ENCODE peak calls at places on chromosomes 2 and 18, in ten cellular contexts. O is neuronal stem cell; W is dorsolateral prefrontal cortex; Q is mucosa of descending colon; H is nephron progenitor cell; R is ELR; T is effector memory CD4-positive, alpha-beta T cell; Z is activated effector memory CD4-positive, alpha-beta T cell treated with anti-CD3 and anti-CD28 coated beads, Interleukin-2, amount 50 U/mL, for 16 hours; E is mesenteric fat pad; U is endothelial cell of umbilical vein. B is an unnamed sample.

GRCh38 chr18:41457730-41458129 is 497.3 kb upstream of the PIK3C3 start:
- DNase-seq in R (no peak), Z (no peak), Q (no peak), E (no peak), W (no peak), U (no peak), T (no peak), O (no peak), H (no peak), B (no peak)

GRCh38 chr2:228131833-228132232 is 49.7 kb downstream of the SPHKAP start:
- DNase-seq in Z (no peak), O (no peak), Q (no peak), E (no peak), H (no peak), R (peak), U (no peak), W (no peak), T (no peak), B (no peak)

GRCh38 chr2:220882507-220882906 is 689.6 kb downstream of the EPHA4 start:
- DNase-seq in Z (no peak), H (no peak), W (no peak), T (no peak), R (no peak), U (no peak), E (no peak), O (no peak), Q (no peak), B (no peak)

GRCh38 chr2:209973328-209973727 is 29.1 kb upstream of the RPE start:
- DNase-seq in T (no peak), E (no peak), R (no peak), W (no peak), U (no peak), O (no peak), Q (no peak), H (no peak), Z (no peak), B (no peak)

GRCh38 chr2:85902496-85902895 is 13.7 kb upstream of the ST3GAL5 start:
- DNase-seq in W (no peak), T (no peak), R (peak), H (no peak), Z (no peak), U (no peak), E (no peak), Q (no peak), O (no peak), B (no peak)

GRCh38 chr2:42200534-42201227 is 31.5 kb downstream of the EML4 start:
- DNase-seq in R (peak), T (no peak), Q (no peak), E (no peak), U (peak), Z (no peak), W (no peak), H (no peak), O (no peak), B (no peak)

GRCh38 chr2:113896791-113897190 is 6.9 kb downstream of the ACTR3 start:
- DNase-seq in E (no peak), O (no peak), Q (no peak), T (no peak), H (no peak), R (no peak), U (peak), W (no peak), Z (no peak), B (no peak)

GRCh38 chr2:187307606-187308005 is 140.4 kb downstream of the CALCRL start:
- DNase-seq in O (no peak), Q (no peak), E (no peak), W (no peak), R (no peak), H (no peak), T (no peak), Z (no peak), U (peak), B (no peak)

GRCh38 chr2:241218131-241219029 is 29.9 kb downstream of the ANO7 start:
- DNase-seq in T (peak), Z (peak), R (peak), O (peak), W (peak), E (no peak), Q (peak), U (peak), H (peak), B (peak)

GRCh38 chr2:132953771-132954170 is 283.8 kb upstream of the LYPD1 start:
- DNase-seq in U (no peak), Z (no peak), E (no peak), R (no peak), O (no peak), W (no peak), Q (no peak), T (no peak), H (no peak), B (no peak)

GRCh38 chr2:55090702-55091101 is 40.5 kb upstream of the RTN4 start:
- DNase-seq in O (no peak), E (no peak), H (no peak), R (peak), W (no peak), U (no peak), Q (no peak), T (no peak), Z (no peak), B (no peak)

GRCh38 chr2:70926042-70926441 is 9.7 kb upstream of the ATP6V1B1 start:
- DNase-seq in W (no peak), O (no peak), U (no peak), R (no peak), Z (peak), Q (no peak), T (no peak), H (no peak), E (peak), B (no peak)

GRCh38 chr2:36544638-36545338 is 53.2 kb downstream of the FEZ2 start:
- DNase-seq in E (no peak), H (no peak), U (no peak), Q (no peak), T (no peak), Z (no peak), W (no peak), R (peak), O (no peak), B (no peak)

GRCh38 chr2:61620244-61621159 is 82.3 kb upstream of the XPO1 start:
- DNase-seq in R (peak), O (no peak), Z (no peak), Q (no peak), T (no peak), U (peak), H (no peak), E (peak), W (no peak), B (no peak)

GRCh38 chr2:188789951-188790350 is 184.2 kb upstream of the COL3A1 start:
- DNase-seq in E (no peak), R (no peak), U (no peak), T (no peak), W (no peak), Q (no peak), H (no peak), O (no peak), Z (no peak), B (no peak)

GRCh38 chr18:48979944-48980890 is 29.5 kb upstream of the SMAD7 start:
- DNase-seq in E (no peak), H (no peak), R (peak), T (no peak), W (no peak), O (no peak), Q (no peak), Z (no peak), U (no peak), B (no peak)

GRCh38 chr2:152585830-152586484 is 131.3 kb downstream of the PRPF40A start:
- DNase-seq in T (no peak), H (no peak), U (peak), O (no peak), Z (no peak), W (no peak), Q (no peak), E (no peak), R (peak), B (no peak)

GRCh38 chr2:226985227-226985946 is 149.5 kb downstream of the RHBDD1 start:
- DNase-seq in H (peak), O (peak), W (peak), T (no peak), Z (no peak), Q (no peak), R (peak), E (no peak), U (peak), B (no peak)

GRCh38 chr2:46926863-46927262 is 11.3 kb upstream of the MCFD2 start:
- DNase-seq in T (no peak), Q (no peak), H (no peak), W (no peak), R (no peak), E (no peak), U (no peak), O (no peak), Z (no peak), B (no peak)

GRCh38 chr2:70767094-70767698 is 804 bp downstream of the ADD2 start:
- DNase-seq in Z (no peak), H (peak), U (no peak), T (no peak), E (no peak), O (no peak), W (no peak), Q (peak), R (no peak), B (no peak)

GRCh38 chr2:96205888-96206287 is 2.7 kb downstream of the STARD7 start:
- DNase-seq in Q (no peak), R (peak), W (no peak), E (no peak), T (no peak), Z (no peak), O (no peak), H (no peak), U (peak), B (no peak)

GRCh38 chr2:219274392-219274921 is 4.7 kb upstream of the DNAJB2 start:
- DNase-seq in U (no peak), W (no peak), E (no peak), Z (no peak), O (no peak), Q (no peak), T (no peak), H (no peak), R (peak), B (peak)

GRCh38 chr2:159163935-159164334 is 122.6 kb downstream of the WDSUB1 start:
- DNase-seq in T (no peak), E (no peak), Z (no peak), R (no peak), Q (no peak), H (no peak), W (no peak), O (no peak), U (no peak), B (no peak)